ENCODE peak calls at places on chromosome 12, in four cellular contexts. One of them, this sample, is unnamed.

GRCh38 chr12:3004655-3005565 is 45.7 kb downstream of the TEAD4 start:
- DNase-seq in Caco-2: peak; percentile 32
- DNase-seq in right atrium auricular region: no peak
- DNase-seq in CD8-positive, alpha-beta T cell: no peak
- DNase-seq in this sample: no peak

GRCh38 chr12:4141344-4142270 is 132.0 kb upstream of the CCND2 start:
- DNase-seq in CD8-positive, alpha-beta T cell: no peak
- DNase-seq in right atrium auricular region: no peak
- DNase-seq in Caco-2: no peak
- DNase-seq in this sample: no peak

GRCh38 chr12:127268121-127268520 is 998.8 kb upstream of the TMEM132C start:
- DNase-seq in Caco-2: no peak
- DNase-seq in right atrium auricular region: no peak
- DNase-seq in CD8-positive, alpha-beta T cell: no peak
- DNase-seq in this sample: no peak

GRCh38 chr12:130286741-130287140 is 50.9 kb upstream of the PIWIL1 start:
- DNase-seq in Caco-2: no peak
- DNase-seq in right atrium auricular region: no peak
- DNase-seq in CD8-positive, alpha-beta T cell: no peak
- DNase-seq in this sample: no peak

GRCh38 chr12:32230607-32230982 is 123.9 kb downstream of the BICD1 start:
- DNase-seq in CD8-positive, alpha-beta T cell: no peak
- DNase-seq in right atrium auricular region: no peak
- DNase-seq in Caco-2: no peak
- DNase-seq in this sample: no peak

GRCh38 chr12:6426882-6427671 is 17.7 kb upstream of the CD27 start:
- DNase-seq in CD8-positive, alpha-beta T cell: peak; percentile 40
- DNase-seq in Caco-2: no peak
- DNase-seq in right atrium auricular region: no peak
- DNase-seq in this sample: no peak

GRCh38 chr12:62625238-62625637 is 158.6 kb downstream of the MON2 start:
- DNase-seq in right atrium auricular region: no peak
- DNase-seq in Caco-2: no peak
- DNase-seq in CD8-positive, alpha-beta T cell: no peak
- DNase-seq in this sample: no peak

GRCh38 chr12:52686063-52686462 is 5.9 kb upstream of the KRT1 start:
- DNase-seq in CD8-positive, alpha-beta T cell: no peak
- DNase-seq in Caco-2: no peak
- DNase-seq in right atrium auricular region: no peak
- DNase-seq in this sample: no peak

GRCh38 chr12:122944588-122944987 is 21.7 kb downstream of the ABCB9 start:
- DNase-seq in Caco-2: no peak
- DNase-seq in right atrium auricular region: no peak
- DNase-seq in CD8-positive, alpha-beta T cell: no peak
- DNase-seq in this sample: no peak

GRCh38 chr12:98606367-98606985 is 13.0 kb downstream of the SLC25A3 start:
- DNase-seq in CD8-positive, alpha-beta T cell: no peak
- DNase-seq in Caco-2: no peak
- DNase-seq in right atrium auricular region: no peak
- DNase-seq in this sample: no peak

GRCh38 chr12:124861492-124861891 is 2.2 kb downstream of the SCARB1 start:
- DNase-seq in CD8-positive, alpha-beta T cell: no peak
- DNase-seq in Caco-2: no peak
- DNase-seq in right atrium auricular region: peak; percentile 78
- DNase-seq in this sample: no peak

GRCh38 chr12:92158711-92159534 is 13.3 kb upstream of the BTG1 start:
- DNase-seq in Caco-2: no peak
- DNase-seq in CD8-positive, alpha-beta T cell: no peak
- DNase-seq in right atrium auricular region: no peak
- DNase-seq in this sample: no peak

GRCh38 chr12:106815741-106816140 is 41.3 kb downstream of the RIC8B start:
- DNase-seq in right atrium auricular region: no peak
- DNase-seq in Caco-2: no peak
- DNase-seq in CD8-positive, alpha-beta T cell: no peak
- DNase-seq in this sample: no peak

GRCh38 chr12:103966736-103967135 is 1.1 kb downstream of the TDG start:
- DNase-seq in right atrium auricular region: no peak
- DNase-seq in CD8-positive, alpha-beta T cell: no peak
- DNase-seq in Caco-2: no peak
- DNase-seq in this sample: no peak

GRCh38 chr12:93766802-93767523 is 89.8 kb downstream of the CRADD start:
- DNase-seq in right atrium auricular region: no peak
- DNase-seq in Caco-2: no peak
- DNase-seq in CD8-positive, alpha-beta T cell: no peak
- DNase-seq in this sample: no peak

GRCh38 chr12:116142936-116143882 is 134.3 kb downstream of the MED13L start:
- DNase-seq in Caco-2: no peak
- DNase-seq in right atrium auricular region: no peak
- DNase-seq in CD8-positive, alpha-beta T cell: no peak
- DNase-seq in this sample: no peak

GRCh38 chr12:95002754-95003153 is 743 bp downstream of the NDUFA12 start:
- DNase-seq in CD8-positive, alpha-beta T cell: no peak
- DNase-seq in right atrium auricular region: no peak
- DNase-seq in Caco-2: no peak
- DNase-seq in this sample: no peak

GRCh38 chr12:93111791-93112208 is 182.7 kb upstream of the EEA1 start:
- DNase-seq in right atrium auricular region: no peak
- DNase-seq in CD8-positive, alpha-beta T cell: no peak
- DNase-seq in Caco-2: no peak
- DNase-seq in this sample: no peak

GRCh38 chr12:51941669-51942455 is 9.6 kb upstream of the ACVR1B start:
- DNase-seq in right atrium auricular region: no peak
- DNase-seq in Caco-2: no peak
- DNase-seq in CD8-positive, alpha-beta T cell: no peak
- DNase-seq in this sample: no peak

DNA sequence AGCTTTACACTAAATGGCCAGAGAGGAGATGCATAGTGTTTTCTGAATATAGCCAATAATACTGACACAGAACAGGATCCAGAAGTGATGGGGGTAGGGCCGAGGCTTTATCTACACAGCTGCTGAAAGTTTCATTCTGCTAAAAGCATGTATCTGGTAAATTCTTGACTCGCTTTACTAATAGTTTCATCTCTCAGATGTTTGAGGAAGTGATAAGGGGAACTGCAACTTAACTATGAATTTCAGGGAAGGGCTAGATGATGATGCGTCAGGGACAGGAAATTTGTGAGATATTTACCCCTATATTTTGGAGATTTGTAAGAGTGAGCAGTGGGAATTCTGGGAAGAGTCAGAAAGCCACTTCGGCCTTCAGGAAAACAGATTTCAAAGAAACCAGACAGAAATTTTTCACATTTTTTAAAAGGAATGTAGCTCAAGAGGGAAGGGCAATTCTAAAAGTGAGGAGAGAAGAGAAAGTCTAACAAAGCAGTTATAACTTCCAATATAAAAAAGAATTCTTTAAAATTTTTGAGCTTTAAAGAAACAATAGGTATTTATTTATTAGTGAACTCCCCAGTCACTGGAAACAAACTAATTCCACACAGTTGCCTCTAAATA is 243.1 kb downstream of the BCAT1 start:
- DNase-seq in CD8-positive, alpha-beta T cell: no peak
- DNase-seq in right atrium auricular region: no peak
- DNase-seq in Caco-2: no peak
- DNase-seq in this sample: no peak
- H3K4me3 ChIP-seq in CD8-positive, alpha-beta T cell: no peak overlapping the region
- H3K4me3 ChIP-seq in right atrium auricular region: no peak overlapping the region
- H3K4me3 ChIP-seq in Caco-2: no peak overlapping the region
- H3K4me3 ChIP-seq in this sample: no peak overlapping the region

DNA sequence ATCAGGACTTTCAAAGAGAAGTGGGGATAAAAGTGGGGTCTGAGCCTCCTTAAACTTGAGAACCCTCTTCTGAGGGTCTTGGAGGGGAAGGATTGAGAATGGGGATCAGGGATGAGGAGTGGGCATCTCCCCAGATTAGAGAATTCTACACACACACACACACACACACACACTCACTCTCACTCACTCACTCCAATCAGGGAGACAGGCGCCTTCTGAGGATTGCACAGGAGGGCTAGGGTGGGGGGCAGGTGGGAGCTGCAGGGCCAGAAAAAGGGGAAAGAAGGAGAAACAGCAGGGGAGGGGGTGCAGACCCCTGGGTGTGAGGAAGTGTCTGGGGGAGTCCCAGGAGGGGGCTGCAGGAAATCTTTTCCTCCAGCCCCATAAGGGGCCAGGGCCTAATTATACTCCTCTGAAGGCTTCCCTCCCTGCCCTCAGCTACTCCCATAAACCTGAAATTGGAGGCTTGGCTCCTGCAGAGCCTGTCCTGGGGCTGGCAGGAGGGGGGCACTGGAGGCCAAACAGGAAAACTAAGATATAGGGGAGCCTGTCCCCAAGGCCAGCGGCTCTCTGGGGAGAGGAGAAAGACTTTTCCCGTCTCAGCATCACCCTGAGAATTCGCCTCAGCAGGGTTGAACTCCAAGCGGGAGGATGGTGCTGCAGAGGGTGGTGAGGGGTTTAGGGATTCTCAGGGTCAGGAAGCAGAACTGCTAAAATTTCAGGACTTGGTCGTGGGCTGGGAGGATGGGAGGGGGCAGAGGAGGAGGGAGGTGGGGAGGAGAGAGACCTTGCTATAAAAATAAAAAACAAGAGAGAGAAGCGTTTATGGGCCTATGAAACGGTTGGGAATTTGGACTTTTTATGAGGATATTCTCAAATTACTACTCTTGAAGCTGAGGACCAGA is 1.6 kb downstream of the HOXC9 start:
- DNase-seq in Caco-2: no peak
- DNase-seq in CD8-positive, alpha-beta T cell: no peak
- DNase-seq in right atrium auricular region: no peak
- DNase-seq in this sample: no peak
- H3K4me3 ChIP-seq in Caco-2: no peak overlapping the region
- H3K4me3 ChIP-seq in CD8-positive, alpha-beta T cell: no peak overlapping the region
- H3K4me3 ChIP-seq in right atrium auricular region: no peak overlapping the region
- H3K4me3 ChIP-seq in this sample: no peak overlapping the region

DNA sequence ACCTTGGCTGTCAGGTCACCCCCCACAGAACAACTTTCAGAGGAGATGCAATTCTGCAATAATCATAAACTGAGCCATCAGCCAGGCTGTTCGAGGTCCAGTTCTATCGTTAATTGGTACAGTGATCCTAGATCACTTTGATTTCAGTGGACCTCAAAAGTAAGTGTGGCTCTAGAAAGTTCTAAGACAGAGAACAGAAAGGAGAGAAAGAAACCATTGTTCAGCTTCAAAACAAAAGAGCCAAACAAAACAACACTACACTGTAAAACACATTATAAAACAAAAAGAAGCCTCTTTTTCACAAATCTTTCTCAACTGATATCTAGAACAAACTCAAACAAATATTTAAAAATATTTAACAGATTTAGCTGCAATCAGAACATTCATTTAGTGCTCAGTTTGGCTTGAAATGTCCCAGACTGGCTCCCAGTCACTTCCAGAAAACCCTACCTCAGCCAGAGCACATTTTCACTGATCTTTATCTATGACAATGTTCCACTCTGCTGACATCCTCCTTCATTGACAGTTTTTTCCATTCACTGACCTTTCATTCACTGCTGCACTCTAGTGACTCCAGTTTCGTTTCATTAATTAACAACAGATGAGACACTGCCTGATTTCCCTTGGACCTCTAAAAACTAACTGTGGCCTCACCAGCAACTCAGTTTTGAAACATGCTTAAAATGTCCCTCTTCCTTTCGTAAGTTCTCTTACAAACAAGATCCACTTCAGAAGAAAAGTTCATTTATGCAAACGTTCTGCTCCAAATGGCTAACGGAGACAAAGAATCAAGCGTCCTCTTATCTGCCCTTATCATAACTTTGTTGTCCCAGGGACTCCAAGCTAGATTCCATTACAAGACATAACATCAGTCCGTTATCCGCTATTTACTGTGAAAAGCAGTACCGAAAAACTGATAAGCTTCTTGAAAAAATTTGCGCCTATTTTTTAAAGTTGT is 56.8 kb downstream of the DUSP16 start:
- DNase-seq in Caco-2: peak; percentile 36
- DNase-seq in CD8-positive, alpha-beta T cell: no peak
- DNase-seq in right atrium auricular region: no peak
- DNase-seq in this sample: no peak
- H3K4me3 ChIP-seq in Caco-2: no peak overlapping the region
- H3K4me3 ChIP-seq in CD8-positive, alpha-beta T cell: no peak overlapping the region
- H3K4me3 ChIP-seq in right atrium auricular region: peak overlapping the region; percentile 19
- H3K4me3 ChIP-seq in this sample: no peak overlapping the region

DNA sequence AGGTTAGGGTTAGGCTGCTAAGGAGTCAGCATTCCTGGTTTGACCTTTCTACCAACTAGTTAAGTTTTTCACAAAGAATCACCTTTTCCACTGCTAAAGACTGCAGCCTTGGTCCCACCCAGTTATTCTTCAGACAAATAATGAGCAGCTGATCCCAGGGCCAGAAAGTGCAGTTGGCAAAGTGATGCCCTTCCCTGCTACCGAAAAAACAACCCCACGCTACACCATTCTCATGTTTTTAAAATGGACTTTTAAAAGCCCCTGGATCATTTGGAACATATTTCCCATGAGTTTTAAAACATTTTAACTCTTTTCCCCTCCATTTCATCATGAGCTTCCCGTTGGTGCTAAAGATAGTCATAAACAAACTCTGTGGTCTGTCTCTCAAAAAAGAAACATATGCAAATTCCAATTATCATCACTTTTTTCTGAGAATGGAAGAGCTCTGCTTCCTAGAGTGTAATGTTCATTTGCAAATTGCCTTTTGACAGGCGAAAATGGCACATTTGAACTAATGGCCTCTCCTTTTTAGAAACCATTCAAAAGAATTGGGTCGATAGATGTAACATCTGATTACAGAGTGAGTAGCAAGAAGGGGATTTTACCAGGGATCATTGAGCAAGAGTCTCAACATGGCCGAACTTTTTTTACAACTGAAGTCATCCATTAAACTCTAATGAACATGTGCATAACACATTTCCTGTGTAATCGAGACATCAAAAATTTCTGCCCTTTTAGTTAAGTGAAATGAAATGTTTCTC is 129.3 kb upstream of the RAP1B start:
- DNase-seq in CD8-positive, alpha-beta T cell: no peak
- DNase-seq in Caco-2: no peak
- DNase-seq in right atrium auricular region: no peak
- DNase-seq in this sample: no peak
- H3K4me3 ChIP-seq in CD8-positive, alpha-beta T cell: no peak overlapping the region
- H3K4me3 ChIP-seq in Caco-2: no peak overlapping the region
- H3K4me3 ChIP-seq in right atrium auricular region: no peak overlapping the region
- H3K4me3 ChIP-seq in this sample: no peak overlapping the region

GRCh38 chr12:68901551-68901950 is 31.4 kb downstream of the CPM start:
- DNase-seq in right atrium auricular region: no peak
- DNase-seq in Caco-2: no peak
- DNase-seq in CD8-positive, alpha-beta T cell: no peak
- DNase-seq in this sample: no peak
- H3K4me3 ChIP-seq in right atrium auricular region: no peak overlapping the region
- H3K4me3 ChIP-seq in Caco-2: no peak overlapping the region
- H3K4me3 ChIP-seq in CD8-positive, alpha-beta T cell: no peak overlapping the region
- H3K4me3 ChIP-seq in this sample: no peak overlapping the region

DNA sequence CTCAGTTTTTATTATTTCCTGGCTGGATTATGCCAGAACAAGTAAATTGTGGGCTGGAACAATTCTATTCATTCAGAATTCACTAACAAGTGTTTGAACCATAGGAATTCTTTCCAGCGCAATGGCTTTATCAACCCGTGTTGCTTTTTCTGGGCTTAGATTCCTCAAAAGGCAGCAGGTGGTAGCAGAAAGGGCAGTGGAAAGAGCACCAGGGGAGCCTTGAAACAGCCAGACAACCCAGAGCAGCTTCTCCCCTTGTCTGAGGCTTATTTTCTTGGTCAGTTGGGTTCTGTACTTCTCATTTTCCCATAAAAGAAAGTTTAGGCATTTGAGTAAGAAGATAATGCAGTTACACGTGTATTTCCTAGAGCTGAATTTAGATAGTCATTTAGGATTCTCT is 130.7 kb downstream of the OTOGL start:
- DNase-seq in CD8-positive, alpha-beta T cell: no peak
- DNase-seq in right atrium auricular region: no peak
- DNase-seq in Caco-2: no peak
- DNase-seq in this sample: peak; percentile 67
- H3K4me3 ChIP-seq in CD8-positive, alpha-beta T cell: no peak overlapping the region
- H3K4me3 ChIP-seq in right atrium auricular region: no peak overlapping the region
- H3K4me3 ChIP-seq in Caco-2: no peak overlapping the region
- H3K4me3 ChIP-seq in this sample: no peak overlapping the region

GRCh38 chr12:108613548-108613947 is 15.7 kb upstream of the TMEM119 start:
- DNase-seq in right atrium auricular region: no peak
- DNase-seq in CD8-positive, alpha-beta T cell: no peak
- DNase-seq in Caco-2: no peak
- DNase-seq in this sample: no peak
- H3K4me3 ChIP-seq in right atrium auricular region: no peak overlapping the region
- H3K4me3 ChIP-seq in CD8-positive, alpha-beta T cell: no peak overlapping the region
- H3K4me3 ChIP-seq in Caco-2: no peak overlapping the region
- H3K4me3 ChIP-seq in this sample: no peak overlapping the region